ENCODE peak calls at places on chromosomes 7 and 10, in five cellular contexts. S is HFF-Myc, X is kidney, P is lower lobe of right lung, W is heart left ventricle. V is an unnamed sample.

GRCh38 chr10:33217854-33218253 is 116.6 kb downstream of the NRP1 start:
- DNase-seq in S (no peak), X (no peak), P (no peak), W (no peak), V (no peak)

GRCh38 chr7:66641526-66641871 is 12.8 kb downstream of the KCTD7 start:
- DNase-seq in S (no peak), X (no peak), P (no peak), W (no peak), V (no peak)

GRCh38 chr10:43254881-43255643 is 11.8 kb downstream of the RASGEF1A start:
- DNase-seq in S (no peak), X (peak; percentile 70), P (peak; percentile 44), W (no peak), V (peak; percentile 81)

GRCh38 chr10:43754569-43755260 is 106.0 kb upstream of the ZNF32 start:
- DNase-seq in S (no peak), X (no peak), P (no peak), W (no peak), V (no peak)

GRCh38 chr7:134422646-134423045 is 36.3 kb downstream of the AKR1B1 start:
- DNase-seq in S (no peak), X (no peak), P (no peak), W (no peak), V (no peak)

GRCh38 chr7:74401137-74401859 is 52.4 kb upstream of the GTF2IRD1 start:
- DNase-seq in S (peak; percentile 29), X (peak; percentile 77), P (peak; percentile 72), W (peak; percentile 59), V (peak; percentile 86)

GRCh38 chr10:84499846-84500245 is 171.5 kb downstream of the CCSER2 start:
- DNase-seq in S (no peak), X (no peak), P (no peak), W (no peak), V (no peak)

GRCh38 chr7:114819629-114820362 is 102.1 kb upstream of the MDFIC start:
- DNase-seq in S (peak; percentile 99), X (no peak), P (no peak), W (no peak), V (no peak)

GRCh38 chr7:106284516-106285050 is at the start of gene NAMPT:
- DNase-seq in S (no peak), X (peak; percentile 91), P (peak; percentile 72), W (peak; percentile 67), V (no peak)

GRCh38 chr7:90246184-90246583 is 1.2 kb downstream of the CFAP69 start:
- DNase-seq in S (no peak), X (no peak), P (no peak), W (no peak), V (no peak)

GRCh38 chr7:90244909-90245841 is at the start of gene CFAP69:
- DNase-seq in S (peak; percentile 47), X (peak; percentile 96), P (peak; percentile 94), W (peak; percentile 90), V (peak; percentile 95)

GRCh38 chr7:90248706-90249105 is 3.7 kb downstream of the CFAP69 start:
- DNase-seq in S (no peak), X (no peak), P (no peak), W (no peak), V (no peak)

GRCh38 chr7:90251304-90251635 is 6.3 kb downstream of the CFAP69 start:
- DNase-seq in S (no peak), X (no peak), P (no peak), W (no peak), V (no peak)

GRCh38 chr7:90250601-90251303 is 5.8 kb downstream of the CFAP69 start:
- DNase-seq in S (no peak), X (no peak), P (no peak), W (no peak), V (no peak)
- H3K4me3 ChIP-seq in S (no peak overlapping the region), X (no peak overlapping the region), P (no peak overlapping the region), W (no peak overlapping the region), V (no peak overlapping the region)

DNA sequence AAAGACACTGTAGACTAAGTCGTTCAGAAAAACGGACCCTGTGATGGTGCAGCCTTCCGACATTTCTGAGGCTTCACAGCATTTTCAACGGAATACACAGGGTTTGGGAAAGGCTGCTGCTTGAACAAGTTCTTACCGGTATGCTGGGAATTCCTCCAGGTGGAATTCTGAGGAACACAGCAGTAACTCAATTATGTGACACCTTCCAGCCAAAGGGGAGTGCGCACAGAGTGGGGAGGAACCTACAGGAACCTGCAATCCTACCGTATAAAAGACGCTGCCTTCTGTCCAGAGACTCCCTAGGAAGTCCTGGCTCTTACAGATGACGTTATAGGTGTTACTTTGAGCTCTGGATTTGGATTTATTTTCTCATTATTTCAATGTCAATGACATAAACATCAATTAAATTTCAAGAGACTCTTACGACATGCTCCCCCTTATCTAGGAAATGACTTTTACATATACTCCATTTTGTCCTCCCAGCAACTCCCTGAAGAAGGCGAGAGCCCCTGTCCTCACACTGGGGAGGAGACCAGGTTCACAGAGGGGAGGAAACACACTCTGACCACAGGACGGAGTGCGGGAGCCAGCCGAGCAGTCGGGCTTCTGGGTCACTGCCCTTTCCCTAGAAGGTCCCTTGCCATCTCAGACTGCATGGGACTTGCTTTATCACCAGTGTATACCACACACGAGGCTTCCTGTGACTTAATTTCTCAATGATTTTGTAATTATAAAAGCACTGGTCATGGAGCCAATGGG is 27.9 kb downstream of the VIPR2 start:
- DNase-seq in S (no peak), X (peak; percentile 35), P (no peak), W (no peak), V (no peak)
- H3K4me3 ChIP-seq in S (no peak overlapping the region), X (no peak overlapping the region), P (no peak overlapping the region), W (no peak overlapping the region), V (no peak overlapping the region)

DNA sequence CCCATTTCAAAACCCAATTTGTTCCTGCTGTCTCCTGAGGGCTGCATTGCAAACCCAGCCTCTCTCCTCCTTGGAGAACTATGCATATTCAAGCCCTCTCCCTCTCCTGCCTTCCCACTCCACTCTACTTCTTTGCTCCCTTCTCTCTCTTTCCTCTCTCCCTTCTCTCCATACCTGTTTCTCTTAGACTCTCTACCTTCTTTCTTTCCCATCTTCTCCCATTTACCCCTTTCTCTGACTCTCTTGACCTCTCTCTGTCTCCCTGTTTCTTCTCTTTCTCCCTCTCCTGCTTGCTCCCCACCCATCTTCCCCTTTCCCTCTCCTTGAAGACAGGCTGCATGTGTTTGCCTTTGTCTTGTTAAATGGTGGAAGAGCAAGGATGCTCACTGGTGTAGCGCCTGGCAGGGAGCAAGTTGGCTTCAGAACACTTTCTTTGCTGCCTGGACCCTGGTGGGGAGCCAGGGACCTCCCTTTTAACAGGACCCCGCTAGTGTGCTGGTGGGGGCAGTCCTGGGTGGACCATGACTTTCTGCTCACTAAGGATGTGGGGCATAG is 142.9 kb downstream of the CDH23 start:
- DNase-seq in S (no peak), X (no peak), P (no peak), W (no peak), V (no peak)
- H3K4me3 ChIP-seq in S (no peak overlapping the region), X (no peak overlapping the region), P (no peak overlapping the region), W (no peak overlapping the region), V (no peak overlapping the region)

DNA sequence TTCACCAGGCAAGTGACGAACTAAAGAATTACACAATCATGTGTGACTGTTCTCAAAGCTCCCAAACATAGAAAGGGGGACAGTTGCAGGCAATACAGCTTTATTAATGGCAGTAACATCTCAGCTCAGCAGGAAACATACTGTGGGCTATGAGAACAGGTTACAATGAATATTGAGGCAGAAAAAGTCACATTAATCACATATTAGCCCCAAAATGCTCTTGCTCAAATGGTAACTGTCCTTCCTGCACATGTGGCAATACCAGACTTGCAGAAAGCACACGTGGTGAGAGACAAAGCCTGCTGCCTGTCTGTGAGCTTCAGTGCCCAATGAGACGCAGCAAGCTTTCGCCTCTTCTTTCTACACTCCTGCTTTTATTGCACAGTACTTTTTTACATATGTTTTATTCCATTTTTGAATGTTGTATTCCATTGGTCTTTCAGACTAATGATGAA is 104.9 kb upstream of the ACBD5 start:
- DNase-seq in S (no peak), X (no peak), P (no peak), W (no peak), V (no peak)
- H3K4me3 ChIP-seq in S (no peak overlapping the region), X (no peak overlapping the region), P (no peak overlapping the region), W (no peak overlapping the region), V (no peak overlapping the region)

DNA sequence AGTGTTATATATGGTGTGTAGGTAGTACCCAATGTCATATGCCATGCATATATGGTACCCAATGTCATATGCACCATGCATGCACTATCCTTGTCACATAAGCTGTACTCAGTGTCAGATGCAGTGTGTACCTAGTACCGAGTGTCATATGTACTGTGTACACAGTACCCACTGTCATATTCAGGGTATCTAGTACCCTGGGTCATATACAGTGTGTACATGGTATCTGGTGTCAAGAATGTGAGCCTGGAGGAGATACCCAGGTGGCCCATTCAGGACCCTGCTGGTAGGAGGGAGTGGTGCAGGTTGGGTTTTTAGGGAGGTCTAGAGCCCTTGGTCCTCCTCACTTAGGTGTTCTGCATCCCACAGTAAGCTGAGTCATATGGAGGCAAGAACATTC is 1.8 kb downstream of the ZMYND11 start:
- DNase-seq in S (no peak), X (no peak), P (no peak), W (no peak), V (no peak)
- H3K4me3 ChIP-seq in S (peak overlapping the region; percentile 76), X (peak overlapping the region; percentile 96), P (peak overlapping the region; percentile 85), W (peak overlapping the region; percentile 95), V (peak overlapping the region; percentile 64)

GRCh38 chr10:72638586-72639440 is 12.9 kb upstream of the MICU1 start:
- DNase-seq in S (no peak), X (no peak), P (no peak), W (no peak), V (no peak)
- H3K4me3 ChIP-seq in S (no peak overlapping the region), X (no peak overlapping the region), P (no peak overlapping the region), W (no peak overlapping the region), V (no peak overlapping the region)

DNA sequence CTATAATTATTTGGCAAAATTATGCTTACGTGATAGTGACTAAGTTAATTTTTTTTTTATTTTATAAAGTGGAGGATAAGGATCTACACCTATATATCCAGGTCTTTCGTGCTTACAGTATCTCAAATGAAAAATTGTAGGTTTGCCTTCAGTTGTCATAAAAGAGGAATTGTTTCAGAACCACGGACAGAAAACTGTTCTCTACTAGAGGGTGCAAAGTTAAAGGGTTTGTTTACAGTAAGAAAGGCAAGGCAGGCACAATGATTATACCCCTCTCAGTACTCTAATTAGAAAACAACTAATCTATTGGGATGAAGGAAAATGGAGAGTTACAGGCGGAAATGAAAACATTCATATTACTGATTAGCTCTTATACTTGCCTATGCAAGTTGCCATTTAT is 1.5 kb downstream of the PCLO start:
- DNase-seq in S (no peak), X (no peak), P (no peak), W (no peak), V (no peak)
- H3K4me3 ChIP-seq in S (no peak overlapping the region), X (peak overlapping the region; percentile 80), P (no peak overlapping the region), W (no peak overlapping the region), V (no peak overlapping the region)